ENCODE peak calls at places on chromosome 3, in ten cellular contexts. B is fibroblast of lung, M is sigmoid colon, K is activated B cell treated with CpG ODN at 0.5 μM for 24 hours, Z is cardiac fibroblast, I is endothelial cell of umbilical vein, T is cardiac muscle cell, F is adrenal gland, D is DND-41, G is tibial artery. Q is an unnamed sample.

GRCh38 chr3:21273256-21273999 is 477.6 kb downstream of the ZNF385D start:
- DNase-seq in B (peak; percentile 80), M (no peak), K (no peak), Z (peak; percentile 77), I (peak; percentile 23), T (peak; percentile 72), F (no peak), D (no peak), G (no peak), Q (no peak)

GRCh38 chr3:16286672-16287604 is 21.9 kb downstream of the OXNAD1 start:
- DNase-seq in B (peak; percentile 26), M (no peak), K (no peak), Z (peak; percentile 52), I (no peak), T (peak; percentile 66), F (no peak), D (no peak), G (no peak), Q (no peak)

GRCh38 chr3:45170071-45170470 is 23.9 kb upstream of the CDCP1 start:
- DNase-seq in B (peak; percentile 11), M (peak; percentile 91), K (no peak), Z (peak; percentile 24), I (no peak), T (no peak), F (no peak), D (no peak), G (no peak), Q (no peak)

GRCh38 chr3:54853573-54854404 is 74.1 kb downstream of the LRTM1 start:
- DNase-seq in B (peak; percentile 61), M (peak; percentile 86), K (peak; percentile 20), Z (peak; percentile 67), I (peak; percentile 38), T (peak; percentile 75), F (peak; percentile 81), D (peak; percentile 65), G (peak; percentile 78), Q (no peak)

GRCh38 chr3:51679318-51679717 is 8.3 kb downstream of the TEX264 start:
- DNase-seq in B (no peak), M (no peak), K (no peak), Z (no peak), I (no peak), T (no peak), F (no peak), D (no peak), G (no peak), Q (no peak)

GRCh38 chr3:126342991-126343661 is 14.1 kb downstream of the KLF15 start:
- DNase-seq in B (no peak), M (peak; percentile 66), K (peak; percentile 5), Z (peak; percentile 32), I (no peak), T (peak; percentile 45), F (peak; percentile 14), D (peak; percentile 8), G (peak; percentile 65), Q (no peak)

GRCh38 chr3:126124896-126125295 is 41.0 kb upstream of the SLC41A3 start:
- DNase-seq in B (no peak), M (peak; percentile 52), K (no peak), Z (no peak), I (no peak), T (no peak), F (peak; percentile 8), D (no peak), G (peak; percentile 39), Q (peak; percentile 11)

GRCh38 chr3:14616606-14617507 is 34.7 kb upstream of the CCDC174 start:
- DNase-seq in B (no peak), M (no peak), K (no peak), Z (no peak), I (no peak), T (peak; percentile 31), F (no peak), D (no peak), G (peak; percentile 12), Q (no peak)

GRCh38 chr3:52215351-52215750 is 10.1 kb downstream of the TLR9 start:
- DNase-seq in B (no peak), M (no peak), K (no peak), Z (no peak), I (no peak), T (no peak), F (no peak), D (no peak), G (no peak), Q (no peak)

GRCh38 chr3:123876858-123877257 is 7.3 kb downstream of the MYLK start:
- DNase-seq in B (no peak), M (no peak), K (no peak), Z (no peak), I (no peak), T (no peak), F (no peak), D (no peak), G (no peak), Q (no peak)
- TF ChIP-seq CTCF in B (no peak), M (no peak), K (no peak), Z (peak; percentile 7), I (no peak), T (peak; percentile 23), F (no peak), D (peak; percentile 46), G (no peak), Q (peak; percentile 31)

GRCh38 chr3:36714343-36714742 is 50.0 kb downstream of the DCLK3 start:
- DNase-seq in B (peak; percentile 46), M (no peak), K (no peak), Z (peak; percentile 15), I (no peak), T (peak; percentile 35), F (no peak), D (no peak), G (no peak), Q (no peak)
- TF ChIP-seq CTCF in B (no peak), M (no peak), K (no peak), Z (no peak), I (no peak), T (no peak), F (no peak), D (no peak), G (no peak), Q (no peak)

DNA sequence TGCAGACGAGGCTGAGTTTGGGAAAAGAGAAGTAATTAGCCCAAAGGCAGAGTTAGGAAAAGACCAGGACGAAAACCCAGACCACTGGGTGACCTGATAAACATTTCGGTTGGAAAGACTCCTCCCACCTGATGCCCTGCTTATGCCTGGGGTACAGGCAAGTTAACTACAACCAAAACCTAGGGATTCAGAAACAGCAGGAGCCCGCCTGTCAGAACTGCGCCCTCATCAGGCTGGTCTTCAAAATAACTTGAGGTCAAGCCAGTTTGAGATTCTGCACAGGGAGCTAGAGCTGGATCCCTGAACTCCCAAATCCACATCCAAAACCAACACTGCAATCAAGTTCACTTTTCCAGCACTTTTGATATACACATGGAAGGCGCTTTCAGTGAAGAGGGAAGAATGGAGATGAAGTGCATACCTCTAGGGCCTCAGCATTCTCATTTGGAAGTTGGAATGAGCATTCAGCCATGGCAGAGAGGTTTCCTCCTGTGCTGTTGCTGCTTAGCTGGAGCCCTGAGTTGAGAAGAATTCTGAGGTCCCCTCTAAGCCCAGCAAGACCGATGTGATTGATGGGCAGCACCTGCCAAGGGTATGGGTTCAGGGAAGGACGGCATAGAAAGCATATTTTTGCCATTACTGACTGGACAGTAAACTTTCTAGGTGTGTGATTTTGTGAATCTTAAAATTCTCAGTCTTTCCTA is 11.6 kb downstream of the TSEN2 start:
- DNase-seq in B (no peak), M (no peak), K (no peak), Z (no peak), I (no peak), T (no peak), F (no peak), D (no peak), G (no peak), Q (no peak)
- TF ChIP-seq CTCF in B (no peak), M (no peak), K (no peak), Z (no peak), I (peak; percentile 18), T (no peak), F (no peak), D (peak; percentile 32), G (no peak), Q (no peak)

DNA sequence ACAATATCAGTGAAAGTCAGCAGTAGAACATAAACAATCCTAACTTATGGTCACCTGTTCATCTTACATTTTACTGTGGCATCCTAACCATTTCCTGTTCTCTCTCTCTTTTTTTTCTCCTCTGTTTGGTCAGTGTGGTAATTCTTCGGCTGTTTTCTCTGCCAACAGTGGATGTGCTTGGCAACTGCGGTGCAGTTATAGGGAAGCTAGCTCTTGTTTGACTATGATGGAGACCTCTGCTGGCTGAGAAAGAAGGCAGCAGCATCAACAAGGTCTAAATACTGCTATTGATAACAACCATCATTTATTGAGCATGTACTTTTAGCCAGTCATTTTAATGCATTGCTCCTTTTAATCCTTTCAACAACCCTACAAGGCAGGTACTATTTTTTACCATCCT is 723 bp upstream of the DRD3 start:
- DNase-seq in B (peak; percentile 46), M (no peak), K (no peak), Z (peak; percentile 50), I (peak; percentile 19), T (peak; percentile 56), F (no peak), D (no peak), G (no peak), Q (no peak)
- TF ChIP-seq CTCF in B (peak; percentile 32), M (no peak), K (no peak), Z (peak; percentile 43), I (peak; percentile 30), T (peak; percentile 43), F (peak; percentile 6), D (peak; percentile 51), G (no peak), Q (peak; percentile 29)

GRCh38 chr3:35965908-35966307 is 326.6 kb downstream of the ARPP21 start:
- DNase-seq in B (peak; percentile 44), M (no peak), K (no peak), Z (peak; percentile 67), I (peak; percentile 38), T (peak; percentile 70), F (no peak), D (no peak), G (no peak), Q (no peak)

GRCh38 chr3:35970793-35971192 is 331.5 kb downstream of the ARPP21 start:
- DNase-seq in B (no peak), M (no peak), K (no peak), Z (no peak), I (no peak), T (no peak), F (no peak), D (no peak), G (no peak), Q (no peak)

GRCh38 chr3:35968223-35968622 is 328.9 kb downstream of the ARPP21 start:
- DNase-seq in B (no peak), M (no peak), K (no peak), Z (no peak), I (no peak), T (no peak), F (no peak), D (no peak), G (no peak), Q (no peak)

GRCh38 chr3:35966629-35967464 is 327.5 kb downstream of the ARPP21 start:
- DNase-seq in B (no peak), M (no peak), K (no peak), Z (no peak), I (no peak), T (no peak), F (no peak), D (no peak), G (no peak), Q (no peak)
- TF ChIP-seq CTCF in B (no peak), M (no peak), K (no peak), Z (peak; percentile 1), I (no peak), T (no peak), F (no peak), D (no peak), G (no peak), Q (no peak)